ENCODE peak calls at places on chromosomes 2 and 18, in eight cellular contexts. One of them, this sample, is unnamed.

GRCh38 chr18:48752928-48753327 is 197.8 kb downstream of the SMAD7 start:
- DNase-seq in CD8-positive, alpha-beta T cell: no peak
- DNase-seq in cardiac muscle cell: no peak
- DNase-seq in foreskin fibroblast: no peak
- DNase-seq in lower lobe of right lung: no peak
- DNase-seq in tibial artery: no peak
- DNase-seq in gastrocnemius medialis: no peak
- DNase-seq in PC-9: no peak
- DNase-seq in this sample: no peak

GRCh38 chr2:100246163-100247145 is 75.8 kb downstream of the LONRF2 start:
- DNase-seq in foreskin fibroblast: no peak
- DNase-seq in PC-9: no peak
- DNase-seq in CD8-positive, alpha-beta T cell: no peak
- DNase-seq in lower lobe of right lung: no peak
- DNase-seq in tibial artery: no peak
- DNase-seq in cardiac muscle cell: no peak
- DNase-seq in gastrocnemius medialis: no peak
- DNase-seq in this sample: no peak

GRCh38 chr18:46269275-46269674 is 165.1 kb downstream of the HAUS1 start:
- DNase-seq in lower lobe of right lung: no peak
- DNase-seq in PC-9: no peak
- DNase-seq in foreskin fibroblast: no peak
- DNase-seq in CD8-positive, alpha-beta T cell: no peak
- DNase-seq in gastrocnemius medialis: no peak
- DNase-seq in tibial artery: no peak
- DNase-seq in cardiac muscle cell: no peak
- DNase-seq in this sample: no peak

GRCh38 chr2:168462543-168463045 is 6.5 kb downstream of the CERS6 start:
- DNase-seq in CD8-positive, alpha-beta T cell: no peak
- DNase-seq in foreskin fibroblast: no peak
- DNase-seq in PC-9: no peak
- DNase-seq in cardiac muscle cell: no peak
- DNase-seq in lower lobe of right lung: no peak
- DNase-seq in tibial artery: no peak
- DNase-seq in gastrocnemius medialis: no peak
- DNase-seq in this sample: no peak

GRCh38 chr18:55337908-55338521 is 250.0 kb downstream of the TCF4 start:
- DNase-seq in gastrocnemius medialis: no peak
- DNase-seq in lower lobe of right lung: no peak
- DNase-seq in cardiac muscle cell: no peak
- DNase-seq in foreskin fibroblast: no peak
- DNase-seq in PC-9: no peak
- DNase-seq in CD8-positive, alpha-beta T cell: no peak
- DNase-seq in tibial artery: peak
- DNase-seq in this sample: no peak

GRCh38 chr2:104444392-104444791 is 409.5 kb upstream of the POU3F3 start:
- DNase-seq in cardiac muscle cell: no peak
- DNase-seq in PC-9: no peak
- DNase-seq in foreskin fibroblast: no peak
- DNase-seq in gastrocnemius medialis: no peak
- DNase-seq in lower lobe of right lung: no peak
- DNase-seq in CD8-positive, alpha-beta T cell: no peak
- DNase-seq in tibial artery: no peak
- DNase-seq in this sample: peak

GRCh38 chr18:25316619-25317018 is 35.3 kb downstream of the ZNF521 start:
- DNase-seq in cardiac muscle cell: no peak
- DNase-seq in foreskin fibroblast: no peak
- DNase-seq in lower lobe of right lung: no peak
- DNase-seq in tibial artery: no peak
- DNase-seq in gastrocnemius medialis: no peak
- DNase-seq in PC-9: no peak
- DNase-seq in CD8-positive, alpha-beta T cell: no peak
- DNase-seq in this sample: no peak

GRCh38 chr2:128512664-128513415 is 194.2 kb upstream of the HS6ST1 start:
- DNase-seq in gastrocnemius medialis: no peak
- DNase-seq in foreskin fibroblast: no peak
- DNase-seq in CD8-positive, alpha-beta T cell: no peak
- DNase-seq in tibial artery: no peak
- DNase-seq in PC-9: no peak
- DNase-seq in lower lobe of right lung: no peak
- DNase-seq in cardiac muscle cell: no peak
- DNase-seq in this sample: no peak

GRCh38 chr18:3118195-3119010 is 101.4 kb downstream of the MYOM1 start:
- DNase-seq in lower lobe of right lung: no peak
- DNase-seq in PC-9: peak
- DNase-seq in CD8-positive, alpha-beta T cell: no peak
- DNase-seq in gastrocnemius medialis: no peak
- DNase-seq in foreskin fibroblast: no peak
- DNase-seq in cardiac muscle cell: no peak
- DNase-seq in tibial artery: no peak
- DNase-seq in this sample: no peak

GRCh38 chr2:11155326-11156059 is at the start of gene SLC66A3:
- DNase-seq in foreskin fibroblast: peak
- DNase-seq in lower lobe of right lung: peak
- DNase-seq in tibial artery: peak
- DNase-seq in PC-9: peak
- DNase-seq in gastrocnemius medialis: no peak
- DNase-seq in cardiac muscle cell: peak
- DNase-seq in CD8-positive, alpha-beta T cell: no peak
- DNase-seq in this sample: peak

GRCh38 chr2:20421988-20422678 is 24.7 kb upstream of the RHOB start:
- DNase-seq in tibial artery: peak
- DNase-seq in PC-9: peak
- DNase-seq in cardiac muscle cell: no peak
- DNase-seq in lower lobe of right lung: peak
- DNase-seq in gastrocnemius medialis: peak
- DNase-seq in CD8-positive, alpha-beta T cell: no peak
- DNase-seq in foreskin fibroblast: peak
- DNase-seq in this sample: peak

GRCh38 chr18:61435064-61435652 is 101.9 kb downstream of the CDH20 start:
- DNase-seq in lower lobe of right lung: no peak
- DNase-seq in CD8-positive, alpha-beta T cell: no peak
- DNase-seq in cardiac muscle cell: peak
- DNase-seq in PC-9: no peak
- DNase-seq in gastrocnemius medialis: no peak
- DNase-seq in tibial artery: no peak
- DNase-seq in foreskin fibroblast: no peak
- DNase-seq in this sample: no peak

GRCh38 chr2:158688722-158689121 is 106.4 kb upstream of the DAPL1 start:
- DNase-seq in foreskin fibroblast: peak
- DNase-seq in gastrocnemius medialis: no peak
- DNase-seq in PC-9: no peak
- DNase-seq in lower lobe of right lung: no peak
- DNase-seq in tibial artery: no peak
- DNase-seq in CD8-positive, alpha-beta T cell: no peak
- DNase-seq in cardiac muscle cell: no peak
- DNase-seq in this sample: no peak

GRCh38 chr2:20611077-20611843 is 39.6 kb downstream of the HS1BP3 start:
- DNase-seq in foreskin fibroblast: no peak
- DNase-seq in gastrocnemius medialis: no peak
- DNase-seq in tibial artery: peak
- DNase-seq in PC-9: no peak
- DNase-seq in CD8-positive, alpha-beta T cell: no peak
- DNase-seq in lower lobe of right lung: peak
- DNase-seq in cardiac muscle cell: no peak
- DNase-seq in this sample: peak

GRCh38 chr2:85078536-85078935 is 54.7 kb upstream of the TCF7L1 start:
- DNase-seq in cardiac muscle cell: no peak
- DNase-seq in CD8-positive, alpha-beta T cell: no peak
- DNase-seq in PC-9: no peak
- DNase-seq in tibial artery: no peak
- DNase-seq in foreskin fibroblast: no peak
- DNase-seq in lower lobe of right lung: no peak
- DNase-seq in gastrocnemius medialis: no peak
- DNase-seq in this sample: no peak

GRCh38 chr2:136049991-136050573 is 64.7 kb upstream of the DARS1 start:
- DNase-seq in PC-9: no peak
- DNase-seq in CD8-positive, alpha-beta T cell: no peak
- DNase-seq in foreskin fibroblast: no peak
- DNase-seq in tibial artery: no peak
- DNase-seq in cardiac muscle cell: no peak
- DNase-seq in lower lobe of right lung: no peak
- DNase-seq in gastrocnemius medialis: no peak
- DNase-seq in this sample: no peak

GRCh38 chr2:55229221-55229620 is 2.9 kb downstream of the CLHC1 start:
- DNase-seq in foreskin fibroblast: no peak
- DNase-seq in lower lobe of right lung: no peak
- DNase-seq in tibial artery: no peak
- DNase-seq in PC-9: no peak
- DNase-seq in cardiac muscle cell: no peak
- DNase-seq in gastrocnemius medialis: no peak
- DNase-seq in CD8-positive, alpha-beta T cell: no peak
- DNase-seq in this sample: no peak

GRCh38 chr2:196331143-196331542 is 159.8 kb upstream of the STK17B start:
- DNase-seq in foreskin fibroblast: peak
- DNase-seq in tibial artery: no peak
- DNase-seq in gastrocnemius medialis: no peak
- DNase-seq in lower lobe of right lung: no peak
- DNase-seq in CD8-positive, alpha-beta T cell: no peak
- DNase-seq in PC-9: peak
- DNase-seq in cardiac muscle cell: no peak
- DNase-seq in this sample: peak

GRCh38 chr18:26719909-26720308 is 145.6 kb downstream of the AQP4 start:
- DNase-seq in PC-9: no peak
- DNase-seq in cardiac muscle cell: no peak
- DNase-seq in CD8-positive, alpha-beta T cell: no peak
- DNase-seq in lower lobe of right lung: no peak
- DNase-seq in foreskin fibroblast: no peak
- DNase-seq in gastrocnemius medialis: no peak
- DNase-seq in tibial artery: no peak
- DNase-seq in this sample: no peak

GRCh38 chr18:26722582-26722931 is 142.9 kb downstream of the AQP4 start:
- DNase-seq in lower lobe of right lung: no peak
- DNase-seq in cardiac muscle cell: no peak
- DNase-seq in PC-9: no peak
- DNase-seq in foreskin fibroblast: no peak
- DNase-seq in CD8-positive, alpha-beta T cell: no peak
- DNase-seq in gastrocnemius medialis: no peak
- DNase-seq in tibial artery: no peak
- DNase-seq in this sample: no peak

GRCh38 chr18:26729439-26729838 is 136.1 kb downstream of the AQP4 start:
- DNase-seq in cardiac muscle cell: no peak
- DNase-seq in lower lobe of right lung: no peak
- DNase-seq in CD8-positive, alpha-beta T cell: no peak
- DNase-seq in foreskin fibroblast: no peak
- DNase-seq in gastrocnemius medialis: no peak
- DNase-seq in PC-9: no peak
- DNase-seq in tibial artery: no peak
- DNase-seq in this sample: no peak

GRCh38 chr18:26721876-26722581 is 143.5 kb downstream of the AQP4 start:
- DNase-seq in lower lobe of right lung: no peak
- DNase-seq in cardiac muscle cell: no peak
- DNase-seq in PC-9: no peak
- DNase-seq in foreskin fibroblast: no peak
- DNase-seq in tibial artery: no peak
- DNase-seq in gastrocnemius medialis: no peak
- DNase-seq in CD8-positive, alpha-beta T cell: no peak
- DNase-seq in this sample: no peak

GRCh38 chr18:26723986-26724385 is 141.5 kb downstream of the AQP4 start:
- DNase-seq in lower lobe of right lung: no peak
- DNase-seq in CD8-positive, alpha-beta T cell: no peak
- DNase-seq in cardiac muscle cell: no peak
- DNase-seq in gastrocnemius medialis: no peak
- DNase-seq in PC-9: no peak
- DNase-seq in tibial artery: no peak
- DNase-seq in foreskin fibroblast: no peak
- DNase-seq in this sample: no peak
- TF ChIP-seq CTCF in lower lobe of right lung: no peak
- TF ChIP-seq CTCF in CD8-positive, alpha-beta T cell: no peak
- TF ChIP-seq CTCF in cardiac muscle cell: no peak
- TF ChIP-seq CTCF in gastrocnemius medialis: no peak
- TF ChIP-seq CTCF in PC-9: no peak
- TF ChIP-seq CTCF in tibial artery: no peak
- TF ChIP-seq CTCF in foreskin fibroblast: no peak
- TF ChIP-seq CTCF in this sample: no peak

GRCh38 chr2:30567317-30567716 is 120.3 kb downstream of the LCLAT1 start:
- DNase-seq in PC-9: no peak
- DNase-seq in CD8-positive, alpha-beta T cell: no peak
- DNase-seq in tibial artery: no peak
- DNase-seq in cardiac muscle cell: peak
- DNase-seq in lower lobe of right lung: no peak
- DNase-seq in foreskin fibroblast: no peak
- DNase-seq in gastrocnemius medialis: no peak
- DNase-seq in this sample: no peak
- H3K4me3 ChIP-seq in PC-9: no peak
- H3K4me3 ChIP-seq in CD8-positive, alpha-beta T cell: no peak
- H3K4me3 ChIP-seq in tibial artery: no peak
- H3K4me3 ChIP-seq in cardiac muscle cell: no peak
- H3K4me3 ChIP-seq in lower lobe of right lung: no peak
- H3K4me3 ChIP-seq in foreskin fibroblast: no peak
- H3K4me3 ChIP-seq in gastrocnemius medialis: no peak
- H3K4me3 ChIP-seq in this sample: no peak

GRCh38 chr2:38590053-38590452 is 12.7 kb downstream of the HNRNPLL start:
- DNase-seq in gastrocnemius medialis: no peak
- DNase-seq in PC-9: no peak
- DNase-seq in foreskin fibroblast: no peak
- DNase-seq in CD8-positive, alpha-beta T cell: no peak
- DNase-seq in lower lobe of right lung: no peak
- DNase-seq in tibial artery: no peak
- DNase-seq in cardiac muscle cell: no peak
- DNase-seq in this sample: no peak
- TF ChIP-seq CTCF in gastrocnemius medialis: no peak
- TF ChIP-seq CTCF in PC-9: peak
- TF ChIP-seq CTCF in foreskin fibroblast: peak
- TF ChIP-seq CTCF in CD8-positive, alpha-beta T cell: no peak
- TF ChIP-seq CTCF in lower lobe of right lung: no peak
- TF ChIP-seq CTCF in tibial artery: no peak
- TF ChIP-seq CTCF in cardiac muscle cell: peak
- TF ChIP-seq CTCF in this sample: peak

GRCh38 chr2:65030933-65031332 is 25.3 kb upstream of the CEP68 start:
- DNase-seq in CD8-positive, alpha-beta T cell: no peak
- DNase-seq in PC-9: no peak
- DNase-seq in gastrocnemius medialis: no peak
- DNase-seq in cardiac muscle cell: no peak
- DNase-seq in foreskin fibroblast: no peak
- DNase-seq in tibial artery: no peak
- DNase-seq in lower lobe of right lung: no peak
- DNase-seq in this sample: no peak

GRCh38 chr2:65032016-65032975 is 23.9 kb upstream of the CEP68 start:
- DNase-seq in PC-9: no peak
- DNase-seq in foreskin fibroblast: no peak
- DNase-seq in gastrocnemius medialis: no peak
- DNase-seq in cardiac muscle cell: no peak
- DNase-seq in CD8-positive, alpha-beta T cell: no peak
- DNase-seq in lower lobe of right lung: no peak
- DNase-seq in tibial artery: no peak
- DNase-seq in this sample: no peak

GRCh38 chr2:65031341-65032015 is 24.7 kb upstream of the CEP68 start:
- DNase-seq in tibial artery: no peak
- DNase-seq in foreskin fibroblast: no peak
- DNase-seq in PC-9: peak
- DNase-seq in cardiac muscle cell: no peak
- DNase-seq in gastrocnemius medialis: no peak
- DNase-seq in lower lobe of right lung: no peak
- DNase-seq in CD8-positive, alpha-beta T cell: no peak
- DNase-seq in this sample: no peak

GRCh38 chr2:65033178-65033577 is 23.0 kb upstream of the CEP68 start:
- DNase-seq in cardiac muscle cell: no peak
- DNase-seq in CD8-positive, alpha-beta T cell: no peak
- DNase-seq in PC-9: no peak
- DNase-seq in lower lobe of right lung: no peak
- DNase-seq in gastrocnemius medialis: no peak
- DNase-seq in tibial artery: no peak
- DNase-seq in foreskin fibroblast: no peak
- DNase-seq in this sample: no peak

GRCh38 chr2:65030481-65030880 is 25.7 kb upstream of the CEP68 start:
- DNase-seq in PC-9: no peak
- DNase-seq in lower lobe of right lung: no peak
- DNase-seq in cardiac muscle cell: no peak
- DNase-seq in gastrocnemius medialis: no peak
- DNase-seq in foreskin fibroblast: no peak
- DNase-seq in tibial artery: no peak
- DNase-seq in CD8-positive, alpha-beta T cell: no peak
- DNase-seq in this sample: no peak
- H3K4me3 ChIP-seq in PC-9: no peak
- H3K4me3 ChIP-seq in lower lobe of right lung: no peak
- H3K4me3 ChIP-seq in cardiac muscle cell: no peak
- H3K4me3 ChIP-seq in gastrocnemius medialis: no peak
- H3K4me3 ChIP-seq in foreskin fibroblast: no peak
- H3K4me3 ChIP-seq in tibial artery: no peak
- H3K4me3 ChIP-seq in CD8-positive, alpha-beta T cell: no peak
- H3K4me3 ChIP-seq in this sample: no peak

This sample was measured in astrocyte of the cerebellum.